ENCODE peak calls at places on chromosomes 3 and 15, in five cellular contexts. R is sigmoid colon, P is ovary, I is heart left ventricle, K is body of pancreas. E is an unnamed sample.

GRCh38 chr3:59101091-59101738 is 51.4 kb upstream of the CFAP20DC start:
- DNase-seq in R (no peak), P (no peak), I (no peak), K (no peak), E (peak)

GRCh38 chr3:124131158-124132115 is 139.5 kb upstream of the ROPN1 start:
- DNase-seq in R (no peak), P (no peak), I (no peak), K (peak), E (no peak)

GRCh38 chr3:149221783-149222517 is at the start of gene CP:
- DNase-seq in R (no peak), P (no peak), I (no peak), K (no peak), E (no peak)

GRCh38 chr15:58864602-58865419 is 68.7 kb downstream of the SLTM start:
- DNase-seq in R (no peak), P (peak), I (peak), K (peak), E (no peak)

GRCh38 chr3:24829011-24829581 is 334.4 kb upstream of the THRB start:
- DNase-seq in R (peak), P (no peak), I (peak), K (peak), E (no peak)

GRCh38 chr15:71485094-71485693 is 325.2 kb upstream of the NR2E3 start:
- DNase-seq in R (no peak), P (no peak), I (no peak), K (no peak), E (no peak)

GRCh38 chr3:162973518-162973917 is 1476.9 kb downstream of the OTOL1 start:
- DNase-seq in R (no peak), P (no peak), I (no peak), K (no peak), E (no peak)

GRCh38 chr3:197749315-197749600 is 425 bp upstream of the FYTTD1 start:
- DNase-seq in R (no peak), P (no peak), I (no peak), K (peak), E (peak)

GRCh38 chr3:27578032-27578431 is 93.8 kb upstream of the SLC4A7 start:
- DNase-seq in R (no peak), P (no peak), I (no peak), K (no peak), E (no peak)

GRCh38 chr3:30658328-30659052 is 52.1 kb downstream of the TGFBR2 start:
- DNase-seq in R (no peak), P (no peak), I (no peak), K (no peak), E (no peak)

DNA sequence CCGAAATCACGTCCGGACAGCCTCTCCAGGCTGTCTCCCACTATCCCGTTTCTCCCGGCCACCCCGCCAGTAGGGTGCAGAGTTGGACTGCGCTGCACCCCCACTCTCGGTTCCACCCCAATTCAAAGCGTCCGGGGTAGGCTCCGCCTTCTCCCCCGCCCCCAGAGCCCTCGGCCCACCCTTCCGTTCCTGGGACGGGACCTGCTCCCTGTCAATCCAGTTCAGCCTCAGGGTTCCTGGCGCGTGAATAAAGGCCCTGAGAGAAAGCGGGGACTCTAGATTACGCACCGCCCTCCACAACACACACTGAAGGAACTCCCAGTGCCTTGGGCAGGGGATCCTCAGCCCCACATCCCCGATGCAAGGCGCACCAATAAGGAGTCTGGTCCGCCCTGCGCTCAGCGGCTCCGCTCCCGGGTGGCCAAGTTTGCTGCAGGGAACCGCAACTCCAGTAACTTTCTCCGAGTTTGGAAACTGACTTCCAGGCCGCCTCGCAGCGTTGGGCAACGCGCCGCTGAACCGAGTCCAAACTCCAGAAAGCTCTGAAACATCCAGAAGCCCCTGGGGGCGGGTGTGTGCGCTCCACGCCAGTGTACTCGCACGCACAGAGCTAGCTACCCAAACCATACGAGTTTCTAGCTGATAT is 1.9 kb downstream of the ADAMTS9 start:
- DNase-seq in R (peak), P (peak), I (peak), K (peak), E (no peak)
- TF ChIP-seq POLR2A in R (peak), P (peak), I (peak), K (peak), E (no peak)

DNA sequence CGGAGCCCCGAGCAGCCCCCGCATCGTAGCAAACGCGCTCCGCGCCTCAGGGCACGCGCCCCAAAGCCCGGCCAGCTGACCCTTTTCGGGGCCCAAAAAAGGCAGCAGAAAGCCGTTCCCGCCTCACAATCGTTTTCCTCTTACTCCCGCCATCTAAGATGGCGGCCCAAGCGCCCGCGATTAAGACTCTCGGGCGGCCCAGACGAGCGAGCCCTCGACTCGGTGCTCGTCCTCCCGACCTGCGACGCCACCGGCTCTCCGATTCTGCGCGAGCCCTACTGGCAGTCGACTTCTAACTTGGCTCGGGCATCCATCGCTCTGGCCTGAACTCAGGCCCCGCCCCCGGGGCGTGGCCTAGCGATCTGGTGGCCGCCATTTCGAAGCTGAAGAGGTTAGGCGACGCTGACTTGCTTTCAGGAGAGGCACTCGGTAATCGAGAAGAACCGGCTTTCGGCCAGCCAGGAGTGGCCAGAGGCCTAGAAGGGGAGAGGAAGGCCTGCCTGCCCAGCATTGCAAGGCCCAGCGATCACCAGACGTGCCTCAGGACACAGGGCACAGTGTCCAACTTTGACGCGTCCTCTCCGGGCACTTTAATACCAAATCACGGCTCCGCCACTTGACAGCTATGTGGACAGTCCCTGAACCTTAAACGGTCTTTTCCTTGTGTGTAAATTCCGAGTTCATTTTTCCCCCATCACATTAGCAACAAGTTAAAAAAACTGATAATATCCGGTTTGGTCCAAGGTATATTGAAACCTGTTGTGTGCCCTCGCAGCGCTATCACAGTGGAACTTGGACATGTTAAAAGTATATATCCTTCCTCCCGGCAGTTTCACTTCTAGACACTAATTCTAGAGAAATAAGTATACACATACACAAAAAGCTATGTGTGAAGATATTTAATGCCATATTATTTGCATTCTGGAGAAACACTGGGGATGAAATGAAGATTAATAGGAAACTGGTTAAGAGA is at the start of gene RAF1:
- DNase-seq in R (peak), P (peak), I (peak), K (peak), E (peak)
- TF ChIP-seq POLR2A in R (peak), P (peak), I (peak), K (peak), E (peak)

DNA sequence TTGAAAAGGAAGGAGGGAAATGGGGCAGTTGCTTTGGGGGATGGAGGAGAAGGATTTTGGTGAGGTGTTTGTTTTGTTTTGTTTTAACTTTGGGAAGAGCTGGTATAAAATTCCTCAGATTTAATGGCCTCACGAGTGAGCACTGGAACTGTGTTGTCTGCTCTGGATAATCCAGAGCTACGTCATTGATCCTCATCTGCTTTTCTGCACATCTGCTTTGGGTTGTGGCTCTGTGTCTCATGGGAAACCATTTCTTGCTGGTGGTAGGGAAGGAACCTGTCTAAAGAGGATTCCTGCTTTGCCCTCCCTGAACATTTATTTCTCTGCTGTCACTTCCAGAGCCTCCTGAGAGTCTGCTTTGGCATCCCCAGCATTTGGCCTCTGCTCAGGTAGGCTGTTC is 3.1 kb downstream of the SNRK start:
- DNase-seq in R (no peak), P (no peak), I (no peak), K (no peak), E (no peak)
- TF ChIP-seq POLR2A in R (no peak), P (no peak), I (no peak), K (peak), E (no peak)

GRCh38 chr3:97823081-97823480 is 1.3 kb downstream of the CRYBG3 start:
- DNase-seq in R (no peak), P (no peak), I (no peak), K (no peak), E (no peak)

GRCh38 chr3:97823503-97824004 is 1.7 kb downstream of the CRYBG3 start:
- DNase-seq in R (no peak), P (no peak), I (no peak), K (no peak), E (no peak)

GRCh38 chr3:97821413-97821809 is 400 bp upstream of the CRYBG3 start:
- DNase-seq in R (peak), P (peak), I (peak), K (peak), E (no peak)

GRCh38 chr3:97820780-97821179 is 1.0 kb upstream of the CRYBG3 start:
- DNase-seq in R (no peak), P (no peak), I (no peak), K (no peak), E (no peak)

GRCh38 chr3:97821810-97822775 is at the start of gene CRYBG3:
- DNase-seq in R (peak), P (peak), I (peak), K (peak), E (peak)
- TF ChIP-seq POLR2A in R (peak), P (peak), I (peak), K (peak), E (peak)

E was measured in H54.